ENCODE peak calls at places on chromosomes 5 and 9, in eight cellular contexts. F is activated B cell treated with CpG ODN at 0.5 μM for 24 hours, I is left ventricle myocardium inferior, C is mammary epithelial cell, N is heart left ventricle, Y is glutamatergic neuron, E is stomach, J is endothelial cell. V is an unnamed sample.
A peak's percentile ranks its signal among the peaks of the same experiment; 100 is the strongest.

GRCh38 chr5:115098041-115098702 is 71.5 kb downstream of the TRIM36 start:
- DNase-seq in F (no peak), I (no peak), C (peak; percentile 45), N (no peak), Y (no peak), E (no peak), J (peak; percentile 30), V (no peak)

GRCh38 chr9:102497709-102498108 is 497.4 kb upstream of the CYLC2 start:
- DNase-seq in F (no peak), I (no peak), C (no peak), N (no peak), Y (no peak), E (no peak), J (no peak), V (no peak)

GRCh38 chr5:143176048-143176447 is 227.4 kb downstream of the NR3C1 start:
- DNase-seq in F (no peak), I (no peak), C (no peak), N (no peak), Y (no peak), E (no peak), J (no peak), V (no peak)

GRCh38 chr5:60504342-60504741 is 195.6 kb downstream of the DEPDC1B start:
- DNase-seq in F (no peak), I (no peak), C (no peak), N (no peak), Y (no peak), E (no peak), J (no peak), V (no peak)

GRCh38 chr9:22147818-22148573 is 138.9 kb upstream of the CDKN2B start:
- DNase-seq in F (no peak), I (no peak), C (peak; percentile 99), N (no peak), Y (no peak), E (no peak), J (no peak), V (no peak)

GRCh38 chr5:101580591-101580990 is 677.5 kb upstream of the ST8SIA4 start:
- DNase-seq in F (no peak), I (no peak), C (no peak), N (no peak), Y (no peak), E (no peak), J (no peak), V (no peak)

GRCh38 chr9:112170968-112171367 is 4.1 kb downstream of the SUSD1 start:
- DNase-seq in F (no peak), I (no peak), C (no peak), N (no peak), Y (no peak), E (no peak), J (no peak), V (no peak)

GRCh38 chr9:76456202-76456926 is 2.6 kb upstream of the GCNT1 start:
- DNase-seq in F (no peak), I (no peak), C (no peak), N (no peak), Y (no peak), E (peak; percentile 86), J (peak; percentile 69), V (peak; percentile 54)

GRCh38 chr9:78821126-78821822 is 524.3 kb downstream of the PSAT1 start:
- DNase-seq in F (no peak), I (no peak), C (peak; percentile 29), N (no peak), Y (no peak), E (no peak), J (peak; percentile 5), V (no peak)

GRCh38 chr5:118921946-118922345 is 66.4 kb downstream of the DTWD2 start:
- DNase-seq in F (no peak), I (no peak), C (no peak), N (no peak), Y (no peak), E (no peak), J (no peak), V (no peak)

GRCh38 chr9:95023217-95024003 is 294.1 kb downstream of the FANCC start:
- DNase-seq in F (no peak), I (peak; percentile 52), C (peak; percentile 89), N (peak; percentile 56), Y (no peak), E (no peak), J (no peak), V (peak; percentile 30)

GRCh38 chr9:111399772-111400563 is 69.9 kb upstream of the OR2K2 start:
- DNase-seq in F (no peak), I (no peak), C (peak; percentile 56), N (no peak), Y (no peak), E (peak; percentile 41), J (peak; percentile 20), V (no peak)

GRCh38 chr5:111742595-111742994 is 14.4 kb downstream of the NREP start:
- DNase-seq in F (no peak), I (no peak), C (no peak), N (no peak), Y (no peak), E (no peak), J (no peak), V (no peak)

GRCh38 chr5:130797303-130797702 is 367.8 kb downstream of the HINT1 start:
- DNase-seq in F (no peak), I (no peak), C (no peak), N (no peak), Y (no peak), E (no peak), J (no peak), V (no peak)

GRCh38 chr5:122089614-122090013 is 11.6 kb upstream of the LOX start:
- DNase-seq in F (no peak), I (no peak), C (peak; percentile 21), N (no peak), Y (no peak), E (no peak), J (no peak), V (no peak)

GRCh38 chr5:122089096-122089495 is 11.0 kb upstream of the LOX start:
- DNase-seq in F (no peak), I (no peak), C (no peak), N (no peak), Y (no peak), E (no peak), J (no peak), V (no peak)

GRCh38 chr5:122093861-122094650 is 16.0 kb upstream of the LOX start:
- DNase-seq in F (no peak), I (no peak), C (no peak), N (no peak), Y (no peak), E (no peak), J (no peak), V (no peak)

GRCh38 chr5:122093415-122093814 is 15.4 kb upstream of the LOX start:
- DNase-seq in F (no peak), I (no peak), C (no peak), N (no peak), Y (no peak), E (no peak), J (no peak), V (no peak)

DNA sequence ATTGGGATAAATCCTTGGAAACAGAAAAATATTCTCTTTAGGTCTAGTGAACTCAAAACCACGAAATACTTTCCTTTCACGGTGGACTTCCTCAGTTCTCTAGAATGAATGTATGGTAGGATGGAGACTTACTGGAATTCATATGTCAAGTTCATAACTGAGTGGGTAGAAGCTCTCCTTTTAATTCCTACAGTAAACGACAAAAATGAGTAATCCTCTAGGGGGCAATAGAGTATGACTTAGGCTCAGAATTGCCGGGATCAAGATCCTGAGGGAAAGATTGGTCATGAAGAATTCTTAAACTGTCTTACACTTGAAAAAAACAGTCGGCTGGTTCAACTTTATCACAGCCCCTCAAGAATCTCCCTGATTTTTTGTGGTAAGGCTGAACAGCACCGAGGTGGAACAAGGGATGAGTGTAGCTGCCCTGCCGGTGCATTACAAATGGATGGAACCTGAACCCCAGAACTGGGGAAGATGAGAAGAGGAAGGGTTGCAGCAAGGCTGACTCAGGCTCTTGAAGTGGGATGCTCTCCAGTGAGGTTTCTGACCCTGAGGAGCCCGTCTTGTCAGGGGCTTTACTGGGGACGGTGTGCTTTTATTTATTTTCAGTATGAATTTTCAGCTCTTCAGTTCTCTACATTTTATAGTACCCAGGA is 14.0 kb upstream of the LOX start:
- DNase-seq in F (no peak), I (no peak), C (peak; percentile 35), N (no peak), Y (no peak), E (no peak), J (no peak), V (no peak)
- TF ChIP-seq CTCF in F (no peak), I (peak; percentile 55), C (peak; percentile 60), N (no peak), Y (peak; percentile 41), E (no peak), J (peak; percentile 56), V (peak; percentile 57)

GRCh38 chr5:399296-400281 is 43.4 kb upstream of the EXOC3 start:
- DNase-seq in F (peak; percentile 81), I (peak; percentile 86), C (peak; percentile 59), N (peak; percentile 76), Y (peak; percentile 87), E (peak; percentile 74), J (peak; percentile 93), V (peak; percentile 13)
- TF ChIP-seq CTCF in F (no peak), I (no peak), C (no peak), N (no peak), Y (no peak), E (no peak), J (no peak), V (no peak)

GRCh38 chr5:74542477-74542876 is 98.1 kb downstream of the ENC1 start:
- DNase-seq in F (no peak), I (no peak), C (peak; percentile 81), N (no peak), Y (no peak), E (no peak), J (no peak), V (no peak)
- TF ChIP-seq CTCF in F (no peak), I (no peak), C (peak; percentile 4), N (no peak), Y (no peak), E (no peak), J (no peak), V (no peak)

DNA sequence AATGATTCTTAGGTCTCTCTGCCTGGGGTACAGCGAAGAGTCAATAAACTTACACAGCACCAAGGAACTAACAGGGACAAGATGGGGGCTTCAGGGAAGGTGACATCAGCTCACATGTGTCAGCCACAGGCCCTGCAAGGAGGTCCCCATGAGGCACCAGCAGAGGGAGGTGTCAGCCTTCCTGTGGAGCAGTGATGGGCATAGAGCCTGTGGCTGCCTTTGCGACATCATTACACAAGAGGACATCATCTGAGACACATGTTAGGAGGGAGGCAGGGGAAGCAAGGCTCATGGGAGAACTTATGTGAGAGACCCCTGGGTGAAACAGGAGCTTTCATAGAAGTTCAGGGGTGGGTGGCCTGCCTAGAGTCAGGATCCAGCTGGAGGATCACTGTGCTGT is 389.6 kb downstream of the SEMA5A start:
- DNase-seq in F (no peak), I (no peak), C (peak; percentile 46), N (no peak), Y (peak; percentile 56), E (no peak), J (peak; percentile 53), V (no peak)
- TF ChIP-seq CTCF in F (no peak), I (peak; percentile 39), C (peak; percentile 62), N (no peak), Y (peak; percentile 36), E (no peak), J (no peak), V (peak; percentile 48)